ENCODE peak calls at places on chromosomes 13 and 19, in eight cellular contexts. L, A, D, E, P, G, F and Q are unnamed samples.

GRCh38 chr19:33681081-33681680 is 59.4 kb downstream of the CHST8 start:
- DNase-seq in P (no peak), G (no peak), F (no peak), E (no peak), A (no peak), D (no peak), L (no peak), Q (no peak)

GRCh38 chr19:41753159-41753558 is 2.2 kb upstream of the CEACAM6 start:
- DNase-seq in D (peak; percentile 12), E (peak; percentile 2), P (peak; percentile 8), A (peak; percentile 65), F (no peak), G (peak; percentile 47), L (peak; percentile 67), Q (peak; percentile 14)

GRCh38 chr19:45864629-45865082 is 530 bp downstream of the FOXA3 start:
- DNase-seq in P (no peak), L (no peak), A (no peak), E (no peak), G (no peak), D (no peak), F (no peak), Q (no peak)

GRCh38 chr13:102913924-102914628 is 68.2 kb downstream of the ERCC5 start:
- DNase-seq in D (peak; percentile 60), A (no peak), E (no peak), P (no peak), G (no peak), L (no peak), F (no peak), Q (no peak)

GRCh38 chr19:10074153-10074552 is 12.0 kb upstream of the SHFL start:
- DNase-seq in G (no peak), P (peak; percentile 40), L (no peak), A (peak; percentile 62), F (no peak), D (peak; percentile 34), E (peak; percentile 7), Q (no peak)

GRCh38 chr19:55358943-55359908 is 3.8 kb downstream of the GARIN5B start:
- DNase-seq in E (no peak), L (no peak), P (no peak), F (no peak), D (no peak), A (no peak), G (no peak), Q (no peak)

GRCh38 chr13:23928985-23929384 is 31.7 kb upstream of the C1QTNF9B start:
- DNase-seq in G (no peak), L (no peak), A (peak; percentile 13), E (peak; percentile 79), P (peak; percentile 66), D (peak; percentile 68), F (peak; percentile 24), Q (no peak)

GRCh38 chr13:23934481-23934880 is 37.2 kb upstream of the C1QTNF9B start:
- DNase-seq in F (no peak), P (no peak), G (no peak), E (peak; percentile 46), L (no peak), A (no peak), D (peak; percentile 21), Q (no peak)

GRCh38 chr19:18017275-18018083 is 9.5 kb downstream of the ARRDC2 start:
- DNase-seq in F (no peak), D (peak; percentile 46), P (no peak), A (no peak), E (no peak), G (no peak), L (no peak), Q (no peak)

GRCh38 chr19:11142528-11143171 is 12.9 kb downstream of the SPC24 start:
- DNase-seq in E (peak; percentile 93), F (peak; percentile 59), P (peak; percentile 93), D (peak; percentile 95), G (peak; percentile 95), L (no peak), A (peak; percentile 91), Q (peak; percentile 57)

GRCh38 chr19:42461700-42462324 is 19.1 kb upstream of the CXCL17 start:
- DNase-seq in F (no peak), D (no peak), E (no peak), L (no peak), G (no peak), A (no peak), P (no peak), Q (no peak)

GRCh38 chr13:85993567-85993966 is 194.3 kb upstream of the SLITRK6 start:
- DNase-seq in A (no peak), L (no peak), P (no peak), G (no peak), E (no peak), D (no peak), F (no peak), Q (no peak)

GRCh38 chr19:5985098-5985783 is 7.3 kb upstream of the RANBP3 start:
- DNase-seq in G (no peak), L (no peak), P (peak; percentile 45), F (no peak), E (peak; percentile 46), D (peak; percentile 36), A (no peak), Q (no peak)

GRCh38 chr13:46679369-46680180 is 117.4 kb downstream of the ESD start:
- DNase-seq in F (no peak), L (no peak), P (peak; percentile 70), G (no peak), D (peak; percentile 73), E (peak; percentile 59), A (no peak), Q (no peak)

GRCh38 chr13:99196466-99197256 is 4.0 kb upstream of the UBAC2 start:
- DNase-seq in A (no peak), E (no peak), L (no peak), P (no peak), D (no peak), F (no peak), G (no peak), Q (no peak)

GRCh38 chr13:32178763-32179162 is 136.4 kb downstream of the ZAR1L start:
- DNase-seq in A (no peak), F (no peak), P (no peak), G (no peak), L (no peak), D (no peak), E (no peak), Q (no peak)

GRCh38 chr19:49475995-49476880 is 2.2 kb downstream of the FLT3LG start:
- DNase-seq in D (no peak), A (peak; percentile 80), P (no peak), G (peak; percentile 52), L (peak; percentile 47), E (no peak), F (no peak), Q (peak; percentile 58)

GRCh38 chr19:2320939-2321338 is 7.4 kb downstream of the LSM7 start:
- DNase-seq in A (no peak), D (no peak), G (no peak), F (no peak), L (no peak), P (no peak), E (no peak), Q (no peak)

GRCh38 chr13:78598382-78598781 is 5.0 kb downstream of the POU4F1 start:
- DNase-seq in A (no peak), F (no peak), L (no peak), D (no peak), G (no peak), E (no peak), P (no peak), Q (no peak)

GRCh38 chr19:14089662-14090508 is 666 bp downstream of the SAMD1 start:
- DNase-seq in D (peak; percentile 59), G (peak; percentile 60), L (no peak), E (peak; percentile 35), F (no peak), A (peak; percentile 69), P (peak; percentile 50), Q (peak; percentile 61)

GRCh38 chr13:113838711-113839201 is 25.1 kb downstream of the GAS6 start:
- DNase-seq in E (no peak), D (no peak), L (no peak), F (no peak), A (no peak), G (peak; percentile 24), P (no peak), Q (no peak)

GRCh38 chr19:44653977-44654784 is 10.5 kb downstream of the PVR start:
- DNase-seq in P (no peak), E (peak; percentile 46), F (no peak), A (peak; percentile 88), L (peak; percentile 50), D (peak; percentile 84), G (peak; percentile 72), Q (peak; percentile 23)

GRCh38 chr19:47231215-47232054 is 436 bp upstream of the BBC3 start:
- DNase-seq in L (peak; percentile 90), G (peak; percentile 92), F (no peak), E (peak; percentile 83), D (peak; percentile 80), P (peak; percentile 83), A (peak; percentile 90), Q (peak; percentile 75)

GRCh38 chr13:51906581-51906980 is 44.8 kb downstream of the CCDC70 start:
- DNase-seq in L (no peak), D (no peak), G (peak; percentile 33), E (no peak), P (no peak), A (no peak), F (no peak), Q (no peak)

GRCh38 chr13:110746443-110746842 is 32.9 kb downstream of the ING1 start:
- DNase-seq in D (no peak), A (no peak), G (no peak), P (no peak), E (no peak), L (no peak), F (no peak), Q (no peak)

GRCh38 chr13:86765462-86765861 is 905.7 kb upstream of the SLITRK5 start:
- DNase-seq in L (no peak), E (no peak), D (no peak), A (no peak), G (no peak), P (no peak), F (no peak), Q (no peak)

GRCh38 chr13:73672492-73672891 is 461.7 kb downstream of the KLF12 start:
- DNase-seq in E (no peak), L (no peak), A (peak; percentile 46), P (no peak), D (peak; percentile 2), G (no peak), F (no peak), Q (no peak)

GRCh38 chr19:10727599-10728250 is 9.8 kb downstream of the DNM2 start:
- DNase-seq in D (no peak), G (no peak), E (no peak), L (no peak), P (no peak), F (no peak), A (no peak), Q (no peak)

GRCh38 chr13:100208596-100208995 is 119.7 kb downstream of the PCCA start:
- DNase-seq in P (no peak), A (no peak), F (no peak), D (peak; percentile 52), L (no peak), E (no peak), G (no peak), Q (no peak)

GRCh38 chr13:99435116-99435515 is 66.2 kb upstream of the TM9SF2 start:
- DNase-seq in P (no peak), E (no peak), L (no peak), G (no peak), A (no peak), D (no peak), F (no peak), Q (no peak)

GRCh38 chr19:30450101-30450500 is 77.9 kb downstream of the ZNF536 start:
- DNase-seq in F (no peak), A (no peak), G (peak; percentile 27), L (no peak), E (no peak), P (no peak), D (no peak), Q (peak; percentile 66)

GRCh38 chr13:77026783-77027621 is at the start of gene FBXL3:
- DNase-seq in F (no peak), E (peak; percentile 89), A (peak; percentile 70), L (peak; percentile 66), P (peak; percentile 94), G (peak; percentile 87), D (peak; percentile 89), Q (peak; percentile 88)

GRCh38 chr19:8248348-8249328 is 39.5 kb downstream of the CERS4 start:
- DNase-seq in G (no peak), P (no peak), A (no peak), E (no peak), L (no peak), F (no peak), D (no peak), Q (no peak)

GRCh38 chr19:21833733-21834132 is 2.2 kb downstream of the ZNF43 start:
- DNase-seq in G (no peak), E (no peak), F (no peak), L (no peak), P (no peak), D (no peak), A (no peak), Q (no peak)